ENCODE peak calls at places on chromosomes 4 and X, in seven cellular contexts. One of them, this sample, is unnamed.

GRCh38 chr4:30903493-30903892 is 183.3 kb downstream of the PCDH7 start:
- DNase-seq in HCT116: no peak
- DNase-seq in K562: no peak
- DNase-seq in cardiac fibroblast: peak
- DNase-seq in WERI-Rb-1: no peak
- DNase-seq in ovary: no peak
- DNase-seq in Jurkat, Clone E6-1: no peak
- DNase-seq in this sample: no peak

GRCh38 chrX:119512145-119512800 is 44.0 kb downstream of the SLC25A5 start:
- DNase-seq in HCT116: peak
- DNase-seq in K562: peak
- DNase-seq in cardiac fibroblast: peak
- DNase-seq in WERI-Rb-1: peak
- DNase-seq in ovary: peak
- DNase-seq in Jurkat, Clone E6-1: no peak
- DNase-seq in this sample: no peak

GRCh38 chr4:7377223-7377865 is 57.4 kb downstream of the PSAPL1 start:
- DNase-seq in HCT116: no peak
- DNase-seq in K562: no peak
- DNase-seq in cardiac fibroblast: no peak
- DNase-seq in WERI-Rb-1: no peak
- DNase-seq in ovary: no peak
- DNase-seq in Jurkat, Clone E6-1: no peak
- DNase-seq in this sample: no peak

GRCh38 chr4:38939150-38939549 is 71.5 kb downstream of the FAM114A1 start:
- DNase-seq in HCT116: no peak
- DNase-seq in K562: no peak
- DNase-seq in cardiac fibroblast: no peak
- DNase-seq in WERI-Rb-1: no peak
- DNase-seq in ovary: no peak
- DNase-seq in Jurkat, Clone E6-1: no peak
- DNase-seq in this sample: no peak

GRCh38 chr4:10898072-10898471 is 213.5 kb upstream of the CLNK start:
- DNase-seq in HCT116: no peak
- DNase-seq in K562: no peak
- DNase-seq in cardiac fibroblast: no peak
- DNase-seq in WERI-Rb-1: no peak
- DNase-seq in ovary: no peak
- DNase-seq in Jurkat, Clone E6-1: no peak
- DNase-seq in this sample: no peak

GRCh38 chr4:155888171-155888570 is 15.3 kb upstream of the TDO2 start:
- DNase-seq in HCT116: no peak
- DNase-seq in K562: no peak
- DNase-seq in cardiac fibroblast: no peak
- DNase-seq in WERI-Rb-1: no peak
- DNase-seq in ovary: no peak
- DNase-seq in Jurkat, Clone E6-1: no peak
- DNase-seq in this sample: no peak

GRCh38 chrX:136810493-136810892 is 29.8 kb upstream of the ARHGEF6 start:
- DNase-seq in HCT116: no peak
- DNase-seq in K562: no peak
- DNase-seq in cardiac fibroblast: no peak
- DNase-seq in WERI-Rb-1: no peak
- DNase-seq in ovary: no peak
- DNase-seq in Jurkat, Clone E6-1: peak
- DNase-seq in this sample: no peak

GRCh38 chr4:69549651-69550050 is 53.9 kb upstream of the UGT2B4 start:
- DNase-seq in HCT116: no peak
- DNase-seq in K562: no peak
- DNase-seq in cardiac fibroblast: no peak
- DNase-seq in WERI-Rb-1: no peak
- DNase-seq in ovary: no peak
- DNase-seq in Jurkat, Clone E6-1: no peak
- DNase-seq in this sample: no peak

GRCh38 chr4:27218013-27218412 is 357.4 kb downstream of the STIM2 start:
- DNase-seq in HCT116: no peak
- DNase-seq in K562: no peak
- DNase-seq in cardiac fibroblast: no peak
- DNase-seq in WERI-Rb-1: no peak
- DNase-seq in ovary: no peak
- DNase-seq in Jurkat, Clone E6-1: no peak
- DNase-seq in this sample: no peak

DNA sequence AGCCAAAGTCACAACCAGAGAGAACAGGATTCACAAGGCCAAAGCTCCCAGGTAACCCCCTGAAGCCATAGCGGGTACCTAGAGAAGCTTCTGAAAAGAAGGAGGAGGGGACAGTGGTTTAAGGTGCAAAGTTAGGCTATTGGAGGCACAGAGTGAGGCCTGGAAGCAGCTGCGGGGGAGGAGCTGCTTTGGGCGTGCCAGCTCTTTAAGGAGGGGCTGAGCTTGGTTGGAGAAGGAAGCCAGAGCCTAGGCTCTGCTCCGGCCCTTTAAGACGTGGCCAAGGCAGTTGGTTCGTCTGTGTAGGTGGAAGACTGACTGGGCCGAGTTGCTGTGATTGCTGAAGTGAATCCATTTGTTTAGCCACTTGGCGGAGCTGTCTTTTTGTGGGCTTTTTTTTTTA is 1.5 kb downstream of the KLF8 start:
- DNase-seq in HCT116: peak
- DNase-seq in K562: no peak
- DNase-seq in cardiac fibroblast: peak
- DNase-seq in WERI-Rb-1: no peak
- DNase-seq in ovary: peak
- DNase-seq in Jurkat, Clone E6-1: no peak
- DNase-seq in this sample: no peak
- H3K4me3 ChIP-seq in HCT116: no peak
- H3K4me3 ChIP-seq in K562: no peak
- H3K4me3 ChIP-seq in cardiac fibroblast: no peak
- H3K4me3 ChIP-seq in WERI-Rb-1: no peak
- H3K4me3 ChIP-seq in ovary: peak
- H3K4me3 ChIP-seq in Jurkat, Clone E6-1: no peak
- H3K4me3 ChIP-seq in this sample: peak

GRCh38 chrX:19625612-19626011 is 110.3 kb upstream of the MAP3K15 start:
- DNase-seq in HCT116: no peak
- DNase-seq in K562: no peak
- DNase-seq in cardiac fibroblast: no peak
- DNase-seq in WERI-Rb-1: no peak
- DNase-seq in ovary: no peak
- DNase-seq in Jurkat, Clone E6-1: no peak
- DNase-seq in this sample: no peak
- H3K4me3 ChIP-seq in HCT116: peak
- H3K4me3 ChIP-seq in K562: no peak
- H3K4me3 ChIP-seq in cardiac fibroblast: no peak
- H3K4me3 ChIP-seq in WERI-Rb-1: no peak
- H3K4me3 ChIP-seq in ovary: no peak
- H3K4me3 ChIP-seq in Jurkat, Clone E6-1: no peak
- H3K4me3 ChIP-seq in this sample: no peak

GRCh38 chr4:70613182-70613892 is 15.2 kb upstream of the ENAM start:
- DNase-seq in HCT116: no peak
- DNase-seq in K562: no peak
- DNase-seq in cardiac fibroblast: no peak
- DNase-seq in WERI-Rb-1: peak
- DNase-seq in ovary: no peak
- DNase-seq in Jurkat, Clone E6-1: no peak
- DNase-seq in this sample: no peak
- H3K4me3 ChIP-seq in HCT116: no peak
- H3K4me3 ChIP-seq in K562: no peak
- H3K4me3 ChIP-seq in cardiac fibroblast: no peak
- H3K4me3 ChIP-seq in WERI-Rb-1: no peak
- H3K4me3 ChIP-seq in ovary: no peak
- H3K4me3 ChIP-seq in Jurkat, Clone E6-1: no peak
- H3K4me3 ChIP-seq in this sample: peak

GRCh38 chrX:1223253-1223621 is 10.8 kb upstream of the CRLF2 start:
- DNase-seq in HCT116: no peak
- DNase-seq in K562: no peak
- DNase-seq in cardiac fibroblast: no peak
- DNase-seq in WERI-Rb-1: no peak
- DNase-seq in ovary: no peak
- DNase-seq in Jurkat, Clone E6-1: no peak
- DNase-seq in this sample: no peak
- H3K4me3 ChIP-seq in HCT116: no peak
- H3K4me3 ChIP-seq in K562: no peak
- H3K4me3 ChIP-seq in cardiac fibroblast: no peak
- H3K4me3 ChIP-seq in WERI-Rb-1: no peak
- H3K4me3 ChIP-seq in ovary: no peak
- H3K4me3 ChIP-seq in Jurkat, Clone E6-1: no peak
- H3K4me3 ChIP-seq in this sample: no peak

DNA sequence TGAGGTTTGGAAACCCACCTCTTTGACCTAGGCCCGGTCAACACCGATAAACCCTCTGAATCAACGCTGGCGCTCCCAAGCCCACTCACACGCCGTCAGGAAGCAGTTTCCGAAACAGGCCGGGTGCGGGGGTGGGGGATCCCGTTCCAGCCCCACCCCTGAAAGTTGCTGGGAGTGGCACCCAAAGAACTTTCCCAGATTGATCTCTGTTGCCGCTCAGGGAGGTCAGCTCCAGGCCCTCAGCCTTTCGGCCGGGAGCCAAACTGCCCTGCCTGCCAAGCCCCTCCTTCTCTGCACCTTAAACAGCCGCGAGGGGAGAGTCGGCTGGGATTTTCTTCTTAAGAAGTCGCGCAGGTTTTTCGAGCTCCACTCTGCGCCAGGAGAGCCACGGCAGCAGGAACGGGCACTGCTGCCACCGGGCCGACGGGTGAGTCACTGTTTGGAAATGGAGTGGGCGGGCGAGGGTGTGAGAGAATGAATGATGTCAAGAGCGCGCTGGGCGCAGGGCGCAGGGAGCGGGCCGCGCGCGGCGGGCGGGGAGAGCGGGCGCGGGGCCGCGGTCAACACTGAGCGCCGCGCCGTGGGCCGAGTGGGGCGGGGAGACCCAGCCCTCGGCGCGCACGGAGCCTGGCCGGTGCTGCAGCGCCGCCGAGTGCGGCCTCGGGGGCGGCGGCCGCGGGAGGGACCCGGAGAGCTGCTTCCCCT is at the start of gene SGMS2:
- DNase-seq in HCT116: peak
- DNase-seq in K562: peak
- DNase-seq in cardiac fibroblast: peak
- DNase-seq in WERI-Rb-1: peak
- DNase-seq in ovary: peak
- DNase-seq in Jurkat, Clone E6-1: no peak
- DNase-seq in this sample: peak
- H3K4me3 ChIP-seq in HCT116: peak
- H3K4me3 ChIP-seq in K562: peak
- H3K4me3 ChIP-seq in cardiac fibroblast: peak
- H3K4me3 ChIP-seq in WERI-Rb-1: peak
- H3K4me3 ChIP-seq in ovary: peak
- H3K4me3 ChIP-seq in Jurkat, Clone E6-1: no peak
- H3K4me3 ChIP-seq in this sample: peak

GRCh38 chrX:69504626-69505612 is 793 bp downstream of the NALF2 start:
- DNase-seq in HCT116: no peak
- DNase-seq in K562: no peak
- DNase-seq in cardiac fibroblast: no peak
- DNase-seq in WERI-Rb-1: no peak
- DNase-seq in ovary: no peak
- DNase-seq in Jurkat, Clone E6-1: no peak
- DNase-seq in this sample: no peak
- H3K4me3 ChIP-seq in HCT116: peak
- H3K4me3 ChIP-seq in K562: no peak
- H3K4me3 ChIP-seq in cardiac fibroblast: peak
- H3K4me3 ChIP-seq in WERI-Rb-1: peak
- H3K4me3 ChIP-seq in ovary: peak
- H3K4me3 ChIP-seq in Jurkat, Clone E6-1: no peak
- H3K4me3 ChIP-seq in this sample: peak

DNA sequence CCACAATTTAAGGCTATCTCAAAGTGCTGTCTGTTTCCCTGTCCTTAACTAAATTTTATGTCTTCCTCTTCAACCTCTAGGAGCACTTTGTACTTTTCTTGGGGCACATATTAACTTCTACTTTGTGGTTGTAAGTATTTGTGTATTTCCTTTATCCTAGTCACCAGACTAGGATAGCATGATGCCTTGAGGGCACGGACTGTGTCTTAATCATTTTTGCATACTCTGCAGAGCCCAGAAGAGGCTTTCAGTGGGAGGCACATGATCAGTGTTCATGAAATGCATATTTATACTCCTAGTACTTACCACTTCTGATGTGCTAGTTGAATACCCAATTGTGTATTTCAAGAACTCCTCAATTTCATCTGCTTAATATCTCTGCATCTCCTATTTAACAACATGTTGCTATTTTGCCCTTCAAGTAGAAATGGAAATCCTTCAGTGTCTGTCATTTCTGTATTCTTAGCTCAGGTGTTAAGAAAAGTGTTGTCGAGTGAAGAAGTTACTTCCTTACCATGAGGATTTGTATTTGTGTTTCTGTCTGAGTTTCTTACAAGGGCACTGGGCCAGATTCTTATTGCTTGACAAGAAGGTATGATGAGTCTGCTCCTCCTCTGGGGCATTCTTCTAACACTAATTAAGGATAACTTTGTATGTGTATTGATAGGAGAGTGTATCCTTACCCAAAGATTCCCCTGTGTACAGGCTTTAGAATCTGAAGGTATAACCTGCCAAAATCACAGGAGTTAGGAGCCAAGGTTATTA is 28.3 kb upstream of the PGRMC2 start:
- DNase-seq in HCT116: no peak
- DNase-seq in K562: no peak
- DNase-seq in cardiac fibroblast: no peak
- DNase-seq in WERI-Rb-1: no peak
- DNase-seq in ovary: no peak
- DNase-seq in Jurkat, Clone E6-1: no peak
- DNase-seq in this sample: no peak
- H3K4me3 ChIP-seq in HCT116: no peak
- H3K4me3 ChIP-seq in K562: no peak
- H3K4me3 ChIP-seq in cardiac fibroblast: no peak
- H3K4me3 ChIP-seq in WERI-Rb-1: no peak
- H3K4me3 ChIP-seq in ovary: no peak
- H3K4me3 ChIP-seq in Jurkat, Clone E6-1: no peak
- H3K4me3 ChIP-seq in this sample: no peak

This sample was measured in esophagus muscularis mucosa.